ENCODE peak calls at places on chromosome 9, in nine cellular contexts. Z is CD8-positive, alpha-beta memory T cell; B is neural progenitor cell; F is esophagus squamous epithelium; X is stomach; O is sigmoid colon; M is kidney; D is foreskin keratinocyte; C is fibroblast of lung. L is an unnamed sample. For H3K4me1, the result is how much of the 10 kb centered on the place peaks cover.

GRCh38 chr9:29685531-29685930 is 2112.2 kb upstream of the C9orf72 start:
- DNase-seq in Z (no peak), B (no peak), F (no peak), X (no peak), O (no peak), M (no peak), D (peak), C (no peak), L (no peak)

GRCh38 chr9:33731625-33732024 is 63.7 kb upstream of the PRSS3 start:
- DNase-seq in Z (no peak), B (no peak), F (no peak), X (no peak), O (no peak), M (no peak), D (no peak), C (no peak), L (no peak)

GRCh38 chr9:33791117-33791516 is 4.2 kb upstream of the PRSS3 start:
- DNase-seq in Z (no peak), B (no peak), F (no peak), X (no peak), O (no peak), M (no peak), D (peak), C (peak), L (peak)

GRCh38 chr9:130421802-130422276 is 22.9 kb upstream of the ASS1 start:
- DNase-seq in Z (no peak), B (peak), F (no peak), X (no peak), O (no peak), M (no peak), D (no peak), C (peak), L (peak)

GRCh38 chr9:32738501-32739172 is 44.7 kb upstream of the TMEM215 start:
- DNase-seq in Z (no peak), B (no peak), F (no peak), X (no peak), O (no peak), M (no peak), D (peak), C (peak), L (peak)

GRCh38 chr9:130336027-130336595 is 70.6 kb downstream of the HMCN2 start:
- DNase-seq in Z (no peak), B (no peak), F (no peak), X (no peak), O (no peak), M (no peak), D (no peak), C (no peak), L (no peak)

GRCh38 chr9:34490360-34490759 is 31.8 kb downstream of the DNAI1 start:
- DNase-seq in Z (no peak), B (no peak), F (no peak), X (no peak), O (no peak), M (no peak), D (no peak), C (no peak), L (no peak)

GRCh38 chr9:138073808-138074207 is 196.2 kb downstream of the CACNA1B start:
- DNase-seq in Z (no peak), B (no peak), F (no peak), X (peak), O (no peak), M (peak), D (no peak), C (no peak), L (no peak)

GRCh38 chr9:91177661-91178280 is 183.9 kb downstream of the AUH start:
- DNase-seq in Z (no peak), B (no peak), F (no peak), X (peak), O (no peak), M (no peak), D (peak), C (peak), L (peak)

GRCh38 chr9:122377241-122378164 is 6.7 kb downstream of the PTGS1 start:
- DNase-seq in Z (no peak), B (no peak), F (no peak), X (no peak), O (peak), M (no peak), D (no peak), C (no peak), L (no peak)

GRCh38 chr9:93673844-93674334 is 97.5 kb downstream of the PHF2 start:
- DNase-seq in Z (no peak), B (no peak), F (no peak), X (peak), O (peak), M (peak), D (no peak), C (no peak), L (no peak)

GRCh38 chr9:16119261-16119660 is 566.4 kb downstream of the CCDC171 start:
- DNase-seq in Z (no peak), B (no peak), F (no peak), X (no peak), O (no peak), M (no peak), D (no peak), C (peak), L (no peak)

GRCh38 chr9:126629007-126629674 is 15.4 kb downstream of the LMX1B start:
- DNase-seq in Z (no peak), B (no peak), F (no peak), X (no peak), O (no peak), M (no peak), D (no peak), C (no peak), L (no peak)

GRCh38 chr9:93122721-93123221 is 11.3 kb downstream of the NINJ1 start:
- DNase-seq in Z (no peak), B (no peak), F (no peak), X (no peak), O (peak), M (peak), D (no peak), C (no peak), L (no peak)

GRCh38 chr9:86282979-86283535 is 719 bp upstream of the ISCA1 start:
- DNase-seq in Z (no peak), B (no peak), F (no peak), X (no peak), O (peak), M (no peak), D (peak), C (peak), L (peak)
- H3K4me1 ChIP-seq in Z (under half), B (under half), F (under half), X (under half), O (under half), M (under half), D (under half), C (under half), L (under half)

GRCh38 chr9:134475051-134475790 is 149.0 kb downstream of the RXRA start:
- DNase-seq in Z (no peak), B (no peak), F (no peak), X (peak), O (peak), M (peak), D (no peak), C (peak), L (peak)

GRCh38 chr9:134474656-134475050 is 148.4 kb downstream of the RXRA start:
- DNase-seq in Z (no peak), B (no peak), F (no peak), X (no peak), O (no peak), M (no peak), D (no peak), C (no peak), L (no peak)

GRCh38 chr9:134474058-134474370 is 147.8 kb downstream of the RXRA start:
- DNase-seq in Z (no peak), B (no peak), F (no peak), X (no peak), O (no peak), M (peak), D (no peak), C (peak), L (peak)

GRCh38 chr9:134472256-134472655 is 146.0 kb downstream of the RXRA start:
- DNase-seq in Z (no peak), B (no peak), F (no peak), X (no peak), O (no peak), M (no peak), D (no peak), C (no peak), L (no peak)

DNA sequence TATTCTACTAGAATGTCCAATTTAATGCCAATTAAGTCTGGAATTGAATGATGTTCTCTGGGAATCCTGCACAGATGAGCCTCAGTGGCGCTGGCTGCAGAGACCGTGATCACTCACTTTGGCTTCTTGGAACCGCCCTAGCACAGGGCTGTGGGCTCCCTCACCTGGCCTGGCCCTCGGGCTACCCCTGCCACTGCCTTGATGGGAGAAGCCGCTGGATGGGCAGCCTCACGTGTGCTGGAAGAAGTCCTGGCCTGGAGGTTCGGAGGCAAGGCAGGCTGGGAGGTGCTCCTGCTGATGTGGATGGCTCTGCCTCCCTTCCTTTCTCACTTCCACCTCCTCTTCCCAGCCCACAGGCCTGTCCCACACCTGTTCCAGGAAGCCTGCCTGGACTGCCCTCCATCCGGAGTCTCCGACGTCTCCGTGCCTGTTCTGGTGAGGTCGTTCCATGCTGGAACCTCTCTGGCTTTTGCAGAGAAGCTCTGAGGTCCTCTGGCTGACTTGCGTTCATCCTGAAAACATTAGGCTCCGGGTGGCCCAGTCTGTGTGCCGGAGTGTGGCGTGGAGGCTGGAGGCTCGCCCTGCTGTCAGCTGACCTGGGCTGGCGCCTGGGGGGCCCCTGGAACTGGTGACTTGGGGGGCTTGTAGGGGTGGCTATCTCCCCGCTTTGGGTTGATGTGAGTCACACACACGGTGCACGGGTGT is 147.2 kb downstream of the RXRA start:
- DNase-seq in Z (no peak), B (no peak), F (no peak), X (no peak), O (no peak), M (no peak), D (no peak), C (no peak), L (no peak)
- H3K27ac ChIP-seq in Z (no peak), B (no peak), F (peak), X (peak), O (peak), M (no peak), D (no peak), C (peak), L (no peak)

GRCh38 chr9:136536051-136536720 is 9.7 kb downstream of the NOTCH1 start:
- DNase-seq in Z (no peak), B (no peak), F (no peak), X (no peak), O (no peak), M (no peak), D (no peak), C (no peak), L (no peak)
- H3K4me1 ChIP-seq in Z (half or more), B (under half), F (half or more), X (half or more), O (half or more), M (under half), D (under half), C (under half), L (under half)

DNA sequence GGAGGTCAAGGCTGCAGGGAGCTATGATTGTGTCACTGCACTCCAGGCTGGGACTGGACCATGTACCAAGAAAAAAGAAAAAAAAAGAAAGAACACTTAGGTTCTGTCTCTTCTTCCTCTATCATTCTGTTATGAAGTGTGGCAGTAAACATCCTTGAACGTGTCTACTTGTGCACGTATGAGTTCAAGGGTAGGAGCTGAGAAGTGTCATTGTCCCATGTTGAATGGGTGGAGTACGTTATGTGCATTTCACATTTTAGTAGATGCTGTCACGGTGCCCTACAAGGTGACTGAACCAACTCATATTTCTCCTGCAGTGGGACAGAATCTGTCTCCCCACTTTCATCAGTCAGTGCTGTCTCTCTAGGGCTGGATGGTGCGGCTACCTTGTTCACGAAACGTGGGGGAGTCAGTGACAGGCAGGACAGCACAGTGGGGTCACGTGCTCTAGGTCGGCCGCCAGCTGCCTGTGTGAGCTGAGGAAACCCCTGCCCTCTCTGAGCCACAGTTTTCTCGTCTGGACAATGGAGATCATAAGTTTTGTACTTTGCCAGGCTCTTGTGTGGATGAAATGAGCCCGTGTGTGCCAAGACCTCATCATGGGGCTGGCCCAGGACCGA is 47.2 kb downstream of the GTF3C4 start:
- DNase-seq in Z (no peak), B (no peak), F (no peak), X (no peak), O (no peak), M (no peak), D (no peak), C (no peak), L (no peak)
- H3K27ac ChIP-seq in Z (no peak), B (no peak), F (no peak), X (no peak), O (no peak), M (no peak), D (no peak), C (no peak), L (no peak)

GRCh38 chr9:132955123-132955522 is 10.7 kb upstream of the TSC1 start:
- DNase-seq in Z (no peak), B (no peak), F (no peak), X (no peak), O (no peak), M (no peak), D (no peak), C (no peak), L (no peak)

GRCh38 chr9:132955768-132956167 is 11.4 kb upstream of the TSC1 start:
- DNase-seq in Z (no peak), B (no peak), F (no peak), X (no peak), O (no peak), M (no peak), D (no peak), C (no peak), L (no peak)

GRCh38 chr9:132961002-132961401 is 16.6 kb upstream of the TSC1 start:
- DNase-seq in Z (no peak), B (no peak), F (no peak), X (no peak), O (no peak), M (no peak), D (no peak), C (no peak), L (no peak)

DNA sequence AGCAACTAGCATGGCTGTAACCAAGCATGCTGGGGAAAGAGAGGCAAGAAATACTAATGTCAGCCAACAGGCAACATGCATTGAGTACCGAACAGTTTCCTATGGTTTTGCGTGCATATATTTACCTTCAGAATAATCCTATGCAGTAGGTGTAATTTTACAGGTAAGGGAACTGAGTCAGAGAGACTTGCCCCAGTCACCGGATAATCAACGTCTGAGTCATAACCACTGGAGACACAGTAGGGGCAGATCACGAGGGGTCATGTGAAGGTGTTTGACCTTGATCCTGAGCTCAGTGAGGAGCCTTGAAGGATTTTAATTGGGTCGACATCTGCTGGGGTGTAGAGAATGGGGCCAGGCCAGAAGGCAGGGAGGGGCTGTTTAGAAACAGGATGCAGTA is 13.4 kb upstream of the TSC1 start:
- DNase-seq in Z (no peak), B (no peak), F (no peak), X (no peak), O (no peak), M (no peak), D (no peak), C (no peak), L (no peak)
- H3K4me1 ChIP-seq in Z (under half), B (under half), F (under half), X (under half), O (under half), M (under half), D (under half), C (under half), L (under half)

DNA sequence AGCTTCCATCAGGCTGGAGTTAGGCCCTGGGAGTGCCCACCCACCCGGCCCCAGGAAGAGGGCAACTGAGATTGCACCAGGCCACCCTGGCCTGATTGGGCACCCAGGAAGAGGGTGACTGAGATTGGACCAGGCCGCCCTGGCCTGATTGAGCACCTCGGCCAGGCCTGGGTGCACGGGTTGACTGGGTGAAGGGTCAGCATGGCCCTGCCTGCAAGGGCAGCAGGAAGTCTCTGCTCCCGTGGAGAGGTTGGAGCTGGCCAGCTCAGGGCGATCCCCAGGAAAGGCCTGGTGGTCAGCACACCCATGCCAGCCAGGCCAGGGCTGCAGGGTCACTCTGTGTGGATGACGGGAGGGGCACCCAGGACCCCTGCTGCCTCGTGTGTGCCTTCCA is 11.8 kb downstream of the ADAMTSL2 start:
- DNase-seq in Z (no peak), B (no peak), F (no peak), X (no peak), O (no peak), M (no peak), D (no peak), C (no peak), L (no peak)
- H3K27ac ChIP-seq in Z (no peak), B (no peak), F (no peak), X (no peak), O (no peak), M (no peak), D (no peak), C (no peak), L (no peak)

DNA sequence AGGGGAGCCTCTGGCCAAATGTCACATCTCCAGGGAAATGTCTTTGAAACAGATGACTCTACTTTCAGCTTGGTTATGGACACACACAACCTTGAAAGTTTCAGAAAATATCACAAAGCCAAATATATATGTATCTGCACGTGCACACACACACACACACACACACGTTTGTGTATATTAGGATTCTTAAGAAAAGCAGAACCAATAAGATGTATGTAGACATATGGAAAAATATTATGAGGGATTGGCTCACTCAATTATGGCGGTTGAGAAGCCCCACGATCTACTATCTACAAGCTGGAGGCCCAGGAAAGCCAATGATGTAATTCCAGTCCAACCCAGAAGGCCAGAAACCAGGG is 194.9 kb downstream of the PALM2AKAP2 start:
- DNase-seq in Z (no peak), B (no peak), F (no peak), X (no peak), O (no peak), M (no peak), D (no peak), C (no peak), L (no peak)
- H3K4me1 ChIP-seq in Z (under half), B (under half), F (under half), X (under half), O (under half), M (under half), D (under half), C (under half), L (under half)

GRCh38 chr9:121298689-121299112 is 30.7 kb downstream of the GSN start:
- DNase-seq in Z (no peak), B (peak), F (no peak), X (no peak), O (peak), M (no peak), D (no peak), C (no peak), L (no peak)
- H3K27ac ChIP-seq in Z (no peak), B (no peak), F (peak), X (peak), O (peak), M (peak), D (peak), C (peak), L (no peak)

DNA sequence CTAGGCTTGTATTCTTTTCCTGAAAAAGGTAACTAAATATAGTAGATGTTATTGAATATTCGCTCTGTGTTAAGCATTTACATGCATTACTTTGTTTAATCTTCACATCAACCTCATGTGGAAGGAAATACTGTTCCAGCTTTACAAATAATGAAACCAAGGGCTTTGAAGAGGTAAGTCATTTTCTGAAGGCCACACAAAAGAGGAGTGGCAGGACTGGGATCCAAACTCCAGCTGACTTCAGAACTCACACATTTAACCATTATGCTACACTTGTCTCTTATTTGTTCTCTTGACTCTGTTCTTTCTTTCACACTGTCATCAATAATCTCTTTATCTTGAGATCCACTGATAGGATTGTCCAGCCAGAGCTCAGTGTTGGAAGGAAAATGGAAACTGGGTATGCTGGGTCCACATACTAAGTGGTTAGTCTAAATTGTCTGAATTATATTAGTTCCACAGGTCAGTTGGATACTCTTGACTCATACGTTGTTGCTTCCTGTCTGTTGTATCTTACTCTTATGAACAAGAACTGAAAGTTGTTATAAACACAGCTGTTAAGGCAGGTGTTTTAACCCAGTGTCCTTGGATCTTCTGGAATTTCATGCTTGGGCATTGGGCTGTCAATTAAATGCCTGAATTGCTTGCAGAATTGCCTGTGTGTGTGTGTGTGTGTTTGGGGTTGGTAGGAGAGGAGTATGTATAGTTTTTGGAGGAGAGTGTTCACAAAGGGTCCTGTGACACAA is 65.6 kb downstream of the TLE4 start:
- DNase-seq in Z (no peak), B (no peak), F (no peak), X (no peak), O (no peak), M (no peak), D (no peak), C (peak), L (peak)
- H3K4me1 ChIP-seq in Z (under half), B (under half), F (under half), X (under half), O (under half), M (under half), D (under half), C (under half), L (under half)

GRCh38 chr9:124869466-124869985 is 7.6 kb downstream of the ARPC5L start:
- DNase-seq in Z (peak), B (peak), F (no peak), X (peak), O (no peak), M (peak), D (no peak), C (peak), L (no peak)

GRCh38 chr9:124869986-124870560 is 8.1 kb downstream of the ARPC5L start:
- DNase-seq in Z (peak), B (no peak), F (peak), X (peak), O (no peak), M (peak), D (no peak), C (peak), L (no peak)

GRCh38 chr9:124868511-124869465 is 6.9 kb downstream of the ARPC5L start:
- DNase-seq in Z (peak), B (peak), F (no peak), X (peak), O (peak), M (peak), D (peak), C (peak), L (peak)

GRCh38 chr9:124870723-124871122 is 8.8 kb downstream of the ARPC5L start:
- DNase-seq in Z (no peak), B (no peak), F (no peak), X (no peak), O (no peak), M (no peak), D (no peak), C (no peak), L (no peak)

GRCh38 chr9:124871156-124871561 is 9.2 kb downstream of the ARPC5L start:
- DNase-seq in Z (no peak), B (no peak), F (no peak), X (no peak), O (no peak), M (no peak), D (no peak), C (no peak), L (no peak)
- H3K27ac ChIP-seq in Z (peak), B (no peak), F (peak), X (peak), O (no peak), M (peak), D (no peak), C (peak), L (no peak)

L was measured in astrocyte.